ENCODE peak calls at places on chromosomes 16 and 17, in seven cellular contexts. P is thoracic aorta, S is mucosa of descending colon, K is neural progenitor cell, J is neuronal stem cell, H is cardiac fibroblast, C is colonic mucosa. X is an unnamed sample.

GRCh38 chr17:41402161-41402560 is 4.8 kb upstream of the KRT31 start:
- DNase-seq in P (no peak), K (no peak), J (no peak), H (no peak), S (no peak), C (no peak), X (no peak)

GRCh38 chr17:34892864-34893263 is 68.4 kb downstream of the CCT6B start:
- DNase-seq in P (no peak), C (no peak), H (no peak), S (no peak), K (peak), J (peak), X (no peak)

GRCh38 chr16:90020838-90021382 is 1.7 kb upstream of the DBNDD1 start:
- DNase-seq in K (no peak), C (no peak), H (peak), J (no peak), S (no peak), P (no peak), X (no peak)

GRCh38 chr17:57599271-57600045 is 145.6 kb downstream of the CCDC182 start:
- DNase-seq in P (no peak), C (no peak), K (no peak), H (no peak), J (no peak), S (peak), X (no peak)

GRCh38 chr17:21387616-21388015 is 11.5 kb downstream of the KCNJ12 start:
- DNase-seq in S (no peak), C (no peak), H (no peak), J (no peak), P (no peak), K (no peak), X (no peak)

GRCh38 chr16:28168991-28169554 is 42.7 kb downstream of the XPO6 start:
- DNase-seq in J (no peak), H (no peak), S (no peak), K (no peak), C (no peak), P (no peak), X (no peak)

GRCh38 chr17:77140878-77141767 is at the start of gene SEC14L1:
- DNase-seq in H (peak), S (peak), J (peak), C (peak), P (no peak), K (peak), X (no peak)

GRCh38 chr17:1460233-1460632 is 4.2 kb upstream of the CRK start:
- DNase-seq in C (peak), P (peak), J (no peak), S (peak), H (peak), K (no peak), X (peak)

GRCh38 chr17:37801131-37801530 is 56.3 kb upstream of the HNF1B start:
- DNase-seq in H (no peak), P (no peak), C (no peak), J (no peak), S (no peak), K (no peak), X (no peak)

GRCh38 chr17:39913989-39914388 is 4.4 kb downstream of the GSDMB start:
- DNase-seq in P (no peak), J (no peak), H (no peak), K (no peak), C (no peak), S (no peak), X (no peak)

GRCh38 chr16:91484-91883 is 13.5 kb downstream of the MPG start:
- DNase-seq in C (no peak), P (no peak), S (no peak), H (no peak), K (no peak), J (no peak), X (no peak)

GRCh38 chr17:79521225-79521624 is 89.6 kb downstream of the RBFOX3 start:
- DNase-seq in H (no peak), K (no peak), C (no peak), P (no peak), S (no peak), J (no peak), X (no peak)

GRCh38 chr16:87178977-87179376 is 138.2 kb downstream of the C16orf95 start:
- DNase-seq in C (no peak), H (peak), P (peak), J (no peak), S (peak), K (no peak), X (no peak)

GRCh38 chr16:87017388-87018012 is 299.7 kb downstream of the C16orf95 start:
- DNase-seq in C (no peak), H (peak), S (no peak), J (no peak), K (peak), P (no peak), X (no peak)

GRCh38 chr16:58510776-58511628 is 4.3 kb upstream of the SETD6 start:
- DNase-seq in K (no peak), H (no peak), J (no peak), P (no peak), S (no peak), C (no peak), X (no peak)

GRCh38 chr16:89690392-89690901 is 4.0 kb downstream of the CDK10 start:
- DNase-seq in J (no peak), K (no peak), P (no peak), H (no peak), S (no peak), C (no peak), X (no peak)

GRCh38 chr17:74515941-74516340 is 15.3 kb downstream of the CD300LB start:
- DNase-seq in C (peak), K (no peak), J (no peak), P (no peak), H (no peak), S (no peak), X (no peak)

GRCh38 chr16:35637683-35638082 is 2178.3 kb downstream of the TP53TG3F start:
- DNase-seq in K (no peak), C (no peak), S (no peak), J (no peak), H (no peak), P (no peak), X (no peak)

GRCh38 chr17:81701288-81702071 is 1.7 kb upstream of the MRPL12 start:
- DNase-seq in S (peak), C (no peak), K (no peak), J (no peak), H (no peak), P (no peak), X (no peak)

GRCh38 chr17:74133726-74134125 is 69.8 kb upstream of the RPL38 start:
- DNase-seq in J (no peak), H (no peak), P (no peak), K (no peak), C (no peak), S (no peak), X (peak)

GRCh38 chr17:9356488-9356911 is 219.1 kb downstream of the STX8 start:
- DNase-seq in K (peak), P (no peak), J (no peak), H (no peak), S (peak), C (no peak), X (no peak)

GRCh38 chr17:57707892-57708291 is 37.2 kb downstream of the CCDC182 start:
- DNase-seq in C (no peak), J (peak), H (no peak), P (no peak), S (no peak), K (peak), X (no peak)

GRCh38 chr17:65368341-65368740 is 193.1 kb downstream of the AXIN2 start:
- DNase-seq in H (no peak), J (no peak), S (no peak), C (no peak), K (no peak), P (no peak), X (no peak)

GRCh38 chr17:64781810-64782555 is 119.9 kb upstream of the SMURF2 start:
- DNase-seq in J (no peak), K (no peak), P (no peak), C (peak), S (no peak), H (no peak), X (peak)

GRCh38 chr16:104355-104754 is 26.3 kb downstream of the MPG start:
- DNase-seq in K (no peak), J (no peak), H (no peak), S (no peak), C (no peak), P (no peak), X (no peak)

GRCh38 chr16:1770328-1771071 is 843 bp downstream of the NME3 start:
- DNase-seq in C (peak), S (peak), P (no peak), H (peak), K (peak), J (peak), X (no peak)

DNA sequence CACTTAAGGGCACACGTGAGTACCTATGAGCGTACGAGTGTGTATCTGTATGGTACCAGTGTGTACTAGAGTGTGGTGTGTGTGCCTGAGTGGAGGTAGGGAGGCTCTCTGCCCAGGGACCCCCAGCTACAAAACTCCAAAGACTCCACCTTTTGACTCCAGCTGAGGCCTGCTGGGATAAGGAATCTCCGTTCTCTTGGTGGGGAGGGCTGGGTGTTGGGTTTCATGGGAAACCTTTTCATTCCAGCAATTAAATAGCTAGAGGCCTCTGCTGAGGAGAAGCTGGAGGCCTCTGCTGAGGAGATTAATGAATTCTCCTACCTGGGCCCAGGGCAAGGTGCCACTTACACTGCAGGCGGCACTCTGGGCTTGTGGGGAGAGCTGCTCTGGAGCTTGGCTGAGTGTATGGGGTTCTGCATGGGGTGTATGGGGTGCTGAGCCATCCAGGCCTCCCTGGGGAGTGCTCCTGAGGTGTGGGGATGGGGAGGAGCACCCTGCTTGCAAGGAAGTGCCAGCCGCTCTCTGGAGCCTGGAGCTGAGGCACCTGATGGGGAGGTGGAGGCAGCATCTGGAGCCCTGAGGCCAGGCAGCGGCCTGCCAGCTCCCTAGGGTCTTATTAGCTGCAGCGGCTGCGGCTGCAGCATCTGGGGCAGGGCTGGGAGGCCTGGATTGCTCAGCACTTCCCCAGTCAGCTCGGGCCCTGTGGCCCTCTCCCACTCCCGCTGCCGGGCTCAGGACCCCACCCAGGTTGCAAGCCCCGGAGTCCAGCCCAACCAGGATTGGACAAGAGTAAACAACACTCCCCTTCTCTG is 4.6 kb downstream of the ANKRD13B start:
- DNase-seq in J (no peak), P (no peak), K (peak), C (no peak), H (no peak), S (no peak), X (no peak)
- H3K4me3 ChIP-seq in J (no peak), P (no peak), K (no peak), C (no peak), H (no peak), S (no peak), X (no peak)

DNA sequence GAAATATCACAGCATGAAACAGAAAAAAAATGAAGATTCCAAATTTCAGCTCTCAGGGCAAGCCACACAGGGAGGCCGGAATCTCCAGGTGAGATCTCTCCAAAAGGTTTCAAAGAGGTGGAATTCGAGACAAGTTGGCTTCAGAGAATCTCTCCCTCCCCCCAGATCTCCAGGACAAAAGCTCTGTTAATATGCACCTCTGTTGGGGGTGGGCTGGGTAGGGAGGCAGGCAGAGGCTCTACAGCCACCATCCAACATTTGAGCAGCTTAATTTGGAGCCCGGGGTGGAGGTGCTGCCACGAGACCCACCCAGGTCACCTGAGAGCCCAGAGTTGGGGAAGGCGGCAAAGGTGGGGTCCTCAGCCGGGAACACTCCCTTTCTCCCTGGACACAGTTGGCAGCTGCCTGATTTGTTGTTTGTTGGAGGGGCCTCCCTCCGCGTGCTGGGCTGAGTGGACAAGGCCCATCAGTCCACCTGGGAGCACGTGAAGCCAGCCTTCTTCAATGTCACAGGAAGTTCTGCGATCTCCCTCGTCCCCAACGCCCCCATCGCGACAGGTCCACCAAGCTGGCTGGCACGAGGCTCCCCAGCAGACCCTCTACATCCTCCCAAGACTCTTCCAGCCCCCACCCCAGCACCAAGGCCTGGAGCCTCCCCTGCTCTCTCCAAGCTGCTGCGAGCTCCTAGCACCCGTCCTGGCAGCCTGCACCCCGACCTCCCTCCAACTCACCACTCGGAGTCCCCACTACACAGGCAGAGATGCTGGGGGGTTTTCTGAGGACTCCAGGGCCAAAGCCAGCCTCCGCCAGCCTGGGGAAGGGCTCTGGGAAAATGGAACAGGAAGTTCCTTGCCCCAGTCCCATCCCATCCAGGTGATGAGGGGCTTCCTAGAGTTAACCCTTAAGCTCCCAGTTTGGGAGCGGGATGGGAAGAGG is at the start of gene ZSCAN10:
- DNase-seq in K (peak), H (no peak), J (no peak), S (no peak), P (no peak), C (no peak), X (no peak)
- H3K4me3 ChIP-seq in K (peak), H (peak), J (peak), S (no peak), P (peak), C (no peak), X (no peak)

DNA sequence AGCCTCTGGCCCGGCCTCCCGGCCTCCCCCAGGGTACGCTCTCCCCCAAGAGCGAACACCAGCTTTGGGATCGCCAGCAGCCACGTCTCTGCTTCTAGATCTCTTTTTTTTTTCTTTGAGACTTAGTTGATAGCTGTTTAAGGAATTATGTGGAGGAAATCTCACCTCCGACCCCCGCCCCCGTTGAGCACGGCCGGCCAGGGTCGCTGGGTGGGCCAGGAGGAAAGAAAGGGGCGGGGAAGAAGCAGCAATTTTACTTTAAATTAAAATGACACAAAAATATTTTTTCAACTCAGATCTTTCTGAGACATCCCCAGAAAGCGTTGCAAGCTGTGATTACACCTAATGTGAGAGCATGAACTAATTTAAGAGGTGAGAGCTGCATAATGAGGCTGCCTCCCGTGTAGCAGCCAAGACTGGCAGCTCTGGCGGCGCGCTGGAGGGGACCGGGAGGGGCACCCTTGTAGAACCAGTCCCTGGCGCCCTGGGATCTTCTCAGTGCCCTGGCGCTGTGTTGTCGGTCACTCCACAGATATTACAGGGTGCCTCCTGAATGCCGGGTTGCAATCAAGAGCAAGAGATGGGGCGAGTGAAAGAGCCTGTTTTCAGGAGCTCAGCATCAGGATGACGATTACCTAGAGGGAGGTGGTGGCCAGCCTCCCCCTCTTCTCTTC is 1.9 kb upstream of the CBLN1 start:
- DNase-seq in P (no peak), K (peak), H (no peak), C (no peak), J (no peak), S (no peak), X (no peak)
- H3K4me3 ChIP-seq in P (no peak), K (peak), H (no peak), C (no peak), J (no peak), S (no peak), X (no peak)

GRCh38 chr16:84726079-84726669 is 26.4 kb downstream of the USP10 start:
- DNase-seq in J (peak), P (peak), K (peak), S (peak), C (peak), H (peak), X (peak)
- H3K4me3 ChIP-seq in J (no peak), P (peak), K (no peak), S (no peak), C (no peak), H (no peak), X (no peak)

GRCh38 chr17:55273579-55274370 is 9.0 kb downstream of the HLF start:
- DNase-seq in S (no peak), C (no peak), J (no peak), P (peak), H (no peak), K (no peak), X (no peak)
- H3K4me3 ChIP-seq in S (no peak), C (no peak), J (no peak), P (peak), H (no peak), K (no peak), X (no peak)

GRCh38 chr17:48612456-48612853 is 1.6 kb upstream of the HOXB7 start:
- DNase-seq in J (no peak), H (no peak), K (no peak), S (no peak), C (no peak), P (no peak), X (no peak)
- H3K4me3 ChIP-seq in J (no peak), H (no peak), K (no peak), S (peak), C (peak), P (peak), X (no peak)

GRCh38 chr16:67161595-67162058 is 1.9 kb downstream of the FBXL8 start:
- DNase-seq in P (no peak), K (no peak), C (peak), S (peak), J (no peak), H (no peak), X (peak)
- H3K4me3 ChIP-seq in P (no peak), K (no peak), C (no peak), S (no peak), J (peak), H (peak), X (no peak)

DNA sequence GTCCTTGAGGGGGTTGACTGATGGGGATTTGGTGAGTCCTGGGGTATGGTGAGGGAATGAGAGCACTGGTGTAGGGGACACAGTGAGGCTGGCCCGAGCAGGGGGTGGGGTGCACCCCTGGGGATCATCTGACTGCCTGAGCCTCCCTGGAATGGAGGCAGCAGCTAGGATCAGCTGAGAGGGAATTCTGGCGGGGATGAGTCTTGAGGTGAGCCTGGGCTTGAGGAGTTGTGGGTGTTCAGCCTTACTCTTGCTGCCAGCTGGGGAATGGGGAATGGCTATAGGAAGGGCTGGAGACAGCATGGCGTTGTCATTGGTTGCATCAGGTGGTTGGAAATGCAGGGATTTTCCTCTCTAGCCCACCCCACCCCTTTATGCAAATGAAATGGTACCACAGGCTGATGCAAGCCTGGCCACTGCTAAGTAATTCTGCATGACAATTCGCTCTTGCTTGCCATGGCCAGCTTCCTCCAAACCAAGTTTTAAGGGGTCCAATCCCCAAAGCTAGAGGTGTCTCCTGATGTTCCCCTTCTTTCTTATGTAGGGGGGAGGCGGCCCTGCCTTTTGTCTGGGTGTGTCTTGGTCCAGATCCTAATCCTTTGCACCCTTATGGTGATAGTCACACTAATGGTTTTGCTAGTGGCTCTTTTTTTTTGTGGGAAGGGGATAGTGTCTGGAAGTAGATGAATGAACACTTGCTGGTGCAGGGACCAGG is 7.5 kb downstream of the NFE2L1 start:
- DNase-seq in K (peak), J (no peak), S (no peak), C (no peak), H (peak), P (no peak), X (no peak)
- H3K4me3 ChIP-seq in K (peak), J (peak), S (no peak), C (no peak), H (peak), P (peak), X (no peak)

DNA sequence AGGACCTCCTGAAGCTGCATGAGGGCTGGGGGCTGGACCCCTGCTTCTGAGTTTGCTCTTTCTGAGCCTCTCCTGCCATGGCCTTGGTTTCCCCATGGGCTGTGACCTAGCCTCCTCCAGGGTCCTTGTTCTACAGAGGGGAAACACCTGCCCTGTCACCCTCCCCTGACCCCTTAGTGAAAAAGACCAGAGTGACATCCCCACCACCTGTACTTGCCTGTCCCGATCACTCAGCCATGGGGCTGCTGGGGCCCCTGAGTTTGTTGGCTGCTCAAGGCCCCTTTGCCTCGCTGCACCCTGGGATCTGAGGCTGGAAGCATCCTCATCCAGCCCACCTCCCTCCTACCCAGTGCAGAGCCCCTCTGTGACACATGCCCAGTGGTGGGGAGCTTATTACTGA is 800 bp downstream of the NOD2 start:
- DNase-seq in H (no peak), K (no peak), P (no peak), S (no peak), C (no peak), J (no peak), X (no peak)
- H3K4me3 ChIP-seq in H (no peak), K (no peak), P (peak), S (no peak), C (peak), J (no peak), X (no peak)

X was measured in lower leg skin.